ENCODE peak calls at places on chromosomes 7 and 10, in four cellular contexts. L is mesendoderm, I is IMR-90, K is H9. C is an unnamed sample. For H3K4me1, the result is how much of the 10 kb centered on the place peaks cover.

GRCh38 chr10:111824128-111824527 is 359.4 kb downstream of the GPAM start:
- DNase-seq in K (no peak), L (no peak), I (no peak), C (no peak)

GRCh38 chr10:9188022-9188810 is 1133.7 kb downstream of the GATA3 start:
- DNase-seq in L (no peak), I (peak), K (no peak), C (no peak)

GRCh38 chr7:12623885-12624498 is 53.5 kb downstream of the SCIN start:
- DNase-seq in L (peak), K (no peak), I (peak), C (peak)

GRCh38 chr10:13608246-13608853 is 21.6 kb downstream of the PRPF18 start:
- DNase-seq in I (no peak), K (no peak), L (no peak), C (no peak)

GRCh38 chr10:35058134-35058533 is 32.0 kb downstream of the CUL2 start:
- DNase-seq in I (peak), K (no peak), L (no peak), C (peak)

GRCh38 chr10:116620423-116621400 is at the start of gene PNLIPRP2:
- DNase-seq in K (no peak), I (no peak), L (no peak), C (no peak)

GRCh38 chr10:87844837-87845623 is 18.3 kb downstream of the KLLN start:
- DNase-seq in K (no peak), I (peak), L (no peak), C (peak)

GRCh38 chr7:149633976-149634945 is 136.7 kb upstream of the ZNF746 start:
- DNase-seq in L (no peak), I (no peak), K (no peak), C (no peak)

GRCh38 chr10:10092581-10092980 is 925.1 kb upstream of the CELF2 start:
- DNase-seq in L (peak), K (peak), I (peak), C (peak)

GRCh38 chr7:30625283-30625682 is 30.6 kb downstream of the GARS1 start:
- DNase-seq in K (no peak), L (no peak), I (no peak), C (no peak)

GRCh38 chr10:687583-688286 is 1.7 kb downstream of the DIP2C start:
- DNase-seq in L (no peak), I (no peak), K (no peak), C (no peak)

GRCh38 chr10:103552856-103553742 is 59.6 kb downstream of the NEURL1 start:
- DNase-seq in I (no peak), K (no peak), L (no peak), C (no peak)

GRCh38 chr10:1643161-1643910 is 94.0 kb downstream of the ADARB2 start:
- DNase-seq in L (peak), I (no peak), K (peak), C (no peak)

GRCh38 chr7:47330561-47331178 is 251.2 kb downstream of the TNS3 start:
- DNase-seq in K (no peak), L (no peak), I (no peak), C (no peak)

GRCh38 chr7:4960363-4960762 is 1.4 kb upstream of the MMD2 start:
- DNase-seq in K (no peak), I (no peak), L (no peak), C (no peak)

GRCh38 chr7:41995632-41996271 is 241.3 kb downstream of the GLI3 start:
- DNase-seq in K (no peak), L (no peak), I (no peak), C (no peak)

GRCh38 chr7:41993173-41993867 is 243.7 kb downstream of the GLI3 start:
- DNase-seq in L (no peak), I (peak), K (no peak), C (peak)

GRCh38 chr7:41994046-41994745 is 242.8 kb downstream of the GLI3 start:
- DNase-seq in I (no peak), L (no peak), K (no peak), C (no peak)

GRCh38 chr7:41996381-41997035 is 240.5 kb downstream of the GLI3 start:
- DNase-seq in I (peak), K (no peak), L (no peak), C (peak)

GRCh38 chr7:41994746-41995110 is 242.3 kb downstream of the GLI3 start:
- DNase-seq in L (no peak), I (no peak), K (no peak), C (no peak)
- H3K4me1 ChIP-seq in L (under half), I (under half), K (under half), C (under half)

GRCh38 chr10:121598261-121599249 is at the start of gene FGFR2:
- DNase-seq in I (no peak), K (peak), L (peak), C (peak)
- H2AK5ac ChIP-seq in I (no peak), K (no peak), L (no peak), C (no peak)

GRCh38 chr10:17665742-17666141 is 21.8 kb downstream of the STAM start:
- DNase-seq in L (peak), I (peak), K (no peak), C (peak)

GRCh38 chr10:17673517-17674051 is 29.6 kb downstream of the STAM start:
- DNase-seq in I (peak), K (peak), L (peak), C (peak)

GRCh38 chr10:17668435-17669184 is 24.7 kb downstream of the STAM start:
- DNase-seq in K (no peak), L (no peak), I (no peak), C (no peak)

GRCh38 chr10:17671307-17671706 is 27.4 kb downstream of the STAM start:
- DNase-seq in I (no peak), K (no peak), L (peak), C (no peak)

DNA sequence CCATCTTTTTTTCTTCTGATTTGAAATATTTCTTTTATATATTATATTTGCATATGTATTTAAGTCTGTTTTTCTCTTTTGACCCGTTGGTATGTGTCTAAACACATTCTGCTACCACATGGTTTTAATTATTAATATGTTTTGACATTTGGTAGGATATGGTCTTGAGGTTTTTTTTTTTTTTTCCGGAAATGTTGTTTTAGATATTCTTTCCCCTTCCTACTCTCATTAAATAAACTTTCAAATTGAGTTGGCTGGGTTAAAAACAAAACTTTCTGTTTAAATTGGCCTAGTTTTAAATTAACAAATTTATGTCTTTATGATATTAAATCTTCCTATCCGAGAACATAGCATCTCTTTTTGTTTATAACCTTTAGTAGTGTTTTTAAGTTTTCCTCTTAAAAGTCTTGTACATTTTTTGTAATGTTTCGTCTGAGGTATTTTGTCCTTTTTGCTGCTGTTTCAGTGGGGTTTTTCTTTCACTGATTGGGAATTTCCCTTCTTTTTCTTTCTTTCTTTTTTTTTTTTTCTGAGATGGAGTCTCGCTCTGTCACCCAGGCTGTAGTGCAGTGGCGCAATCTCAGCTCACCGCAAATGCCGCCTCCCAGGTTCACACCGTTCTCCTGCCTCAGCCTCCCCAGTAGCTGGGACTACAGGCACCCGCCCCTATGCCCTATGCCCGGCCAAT is 25.4 kb downstream of the STAM start:
- DNase-seq in I (no peak), K (no peak), L (no peak), C (no peak)
- H3K4me1 ChIP-seq in I (under half), K (under half), L (under half), C (under half)

DNA sequence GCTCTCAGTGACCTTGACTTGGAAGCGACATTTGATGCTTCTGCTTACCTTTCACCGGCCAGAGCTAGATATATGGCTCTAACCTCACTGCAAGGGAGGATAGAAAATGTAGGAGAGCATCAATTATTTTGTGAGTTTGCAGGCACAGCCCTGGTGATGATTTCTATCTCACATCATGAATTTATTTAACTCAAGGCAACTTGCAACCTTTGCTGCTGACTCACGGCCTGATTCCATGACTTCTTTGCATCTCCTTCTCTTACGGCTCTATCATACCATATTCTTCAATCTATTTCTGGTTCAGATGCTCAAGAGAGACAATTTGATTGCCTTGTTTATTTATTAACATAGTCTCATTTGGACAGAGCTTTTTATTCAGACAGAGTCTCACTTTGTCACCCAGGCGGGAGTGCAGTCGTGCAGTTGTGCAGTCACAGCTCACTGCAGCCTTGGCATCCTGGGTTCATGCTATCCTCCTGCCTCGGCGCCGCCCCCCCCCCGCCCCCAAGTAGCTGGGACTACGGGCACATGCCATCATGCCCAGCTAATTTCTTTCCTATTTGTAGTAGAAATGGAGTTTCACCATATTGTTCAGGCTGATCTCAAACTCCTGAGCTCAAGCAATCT is 196.0 kb downstream of the REEP3 start:
- DNase-seq in L (no peak), I (no peak), K (no peak), C (no peak)
- H2AK5ac ChIP-seq in L (no peak), I (no peak), K (no peak), C (peak)